ENCODE peak calls at places on chromosome 15, in five cellular contexts. One of them, this sample, is unnamed.

GRCh38 chr15:68558318-68559305 is 20.2 kb upstream of the CORO2B start:
- DNase-seq in SK-N-SH: no peak
- DNase-seq in IMR-90: no peak
- DNase-seq in A549: no peak
- DNase-seq in K562: no peak
- DNase-seq in this sample: no peak

GRCh38 chr15:65869954-65870871 is 922 bp downstream of the RAB11A start:
- DNase-seq in K562: peak; percentile 18
- DNase-seq in SK-N-SH: peak; percentile 59
- DNase-seq in IMR-90: peak; percentile 31
- DNase-seq in A549: peak; percentile 65
- DNase-seq in this sample: no peak

GRCh38 chr15:80921736-80922135 is 67.9 kb downstream of the MESD start:
- DNase-seq in SK-N-SH: no peak
- DNase-seq in IMR-90: no peak
- DNase-seq in K562: no peak
- DNase-seq in A549: no peak
- DNase-seq in this sample: no peak

GRCh38 chr15:70494529-70494860 is 268.9 kb downstream of the UACA start:
- DNase-seq in IMR-90: no peak
- DNase-seq in A549: no peak
- DNase-seq in SK-N-SH: no peak
- DNase-seq in K562: no peak
- DNase-seq in this sample: no peak

GRCh38 chr15:88604972-88605506 is 16.1 kb upstream of the AEN start:
- DNase-seq in IMR-90: no peak
- DNase-seq in SK-N-SH: peak; percentile 70
- DNase-seq in A549: no peak
- DNase-seq in K562: no peak
- DNase-seq in this sample: no peak

GRCh38 chr15:92082217-92082843 is 228.8 kb downstream of the SLCO3A1 start:
- DNase-seq in A549: peak; percentile 76
- DNase-seq in SK-N-SH: peak; percentile 71
- DNase-seq in K562: peak; percentile 54
- DNase-seq in IMR-90: peak; percentile 73
- DNase-seq in this sample: no peak

GRCh38 chr15:31155136-31155535 is 53.6 kb upstream of the TRPM1 start:
- DNase-seq in A549: no peak
- DNase-seq in SK-N-SH: no peak
- DNase-seq in IMR-90: no peak
- DNase-seq in K562: no peak
- DNase-seq in this sample: no peak

GRCh38 chr15:75138016-75138999 is 63.4 kb upstream of the C15orf39 start:
- DNase-seq in IMR-90: peak; percentile 10
- DNase-seq in A549: peak; percentile 29
- DNase-seq in SK-N-SH: no peak
- DNase-seq in K562: no peak
- DNase-seq in this sample: no peak

GRCh38 chr15:65981837-65982696 is 112.8 kb downstream of the RAB11A start:
- DNase-seq in SK-N-SH: peak; percentile 91
- DNase-seq in A549: no peak
- DNase-seq in K562: peak; percentile 80
- DNase-seq in IMR-90: no peak
- DNase-seq in this sample: no peak

GRCh38 chr15:68640791-68641331 is 62.1 kb downstream of the CORO2B start:
- DNase-seq in A549: no peak
- DNase-seq in K562: no peak
- DNase-seq in SK-N-SH: no peak
- DNase-seq in IMR-90: no peak
- DNase-seq in this sample: no peak

GRCh38 chr15:66047321-66048024 is 178.2 kb downstream of the RAB11A start:
- DNase-seq in A549: no peak
- DNase-seq in SK-N-SH: no peak
- DNase-seq in IMR-90: no peak
- DNase-seq in K562: no peak
- DNase-seq in this sample: no peak

GRCh38 chr15:77470227-77470626 is 49.5 kb downstream of the HMG20A start:
- DNase-seq in SK-N-SH: no peak
- DNase-seq in A549: no peak
- DNase-seq in K562: no peak
- DNase-seq in IMR-90: no peak
- DNase-seq in this sample: no peak

GRCh38 chr15:68637755-68638405 is 59.1 kb downstream of the CORO2B start:
- DNase-seq in SK-N-SH: no peak
- DNase-seq in IMR-90: peak; percentile 48
- DNase-seq in K562: no peak
- DNase-seq in A549: no peak
- DNase-seq in this sample: no peak

GRCh38 chr15:40746916-40747418 is 8.1 kb downstream of the RMDN3 start:
- DNase-seq in SK-N-SH: peak; percentile 31
- DNase-seq in IMR-90: peak; percentile 40
- DNase-seq in K562: no peak
- DNase-seq in A549: no peak
- DNase-seq in this sample: no peak

GRCh38 chr15:100721758-100722550 is 119.6 kb downstream of the ASB7 start:
- DNase-seq in IMR-90: peak; percentile 100
- DNase-seq in K562: no peak
- DNase-seq in A549: peak; percentile 98
- DNase-seq in SK-N-SH: no peak
- DNase-seq in this sample: no peak

GRCh38 chr15:74817370-74817737 is 4.7 kb downstream of the LMAN1L start:
- DNase-seq in K562: no peak
- DNase-seq in A549: no peak
- DNase-seq in SK-N-SH: peak; percentile 69
- DNase-seq in IMR-90: peak; percentile 16
- DNase-seq in this sample: no peak

GRCh38 chr15:74802290-74802689 is 10.3 kb upstream of the LMAN1L start:
- DNase-seq in IMR-90: no peak
- DNase-seq in SK-N-SH: no peak
- DNase-seq in K562: no peak
- DNase-seq in A549: no peak
- DNase-seq in this sample: no peak

GRCh38 chr15:89371145-89372044 is 36.8 kb upstream of the POLG start:
- DNase-seq in SK-N-SH: no peak
- DNase-seq in K562: peak; percentile 28
- DNase-seq in A549: no peak
- DNase-seq in IMR-90: no peak
- DNase-seq in this sample: no peak

GRCh38 chr15:78070049-78070698 is 7.3 kb downstream of the TBC1D2B start:
- DNase-seq in K562: no peak
- DNase-seq in IMR-90: no peak
- DNase-seq in SK-N-SH: no peak
- DNase-seq in A549: no peak
- DNase-seq in this sample: no peak

GRCh38 chr15:26864664-26865191 is 2.1 kb upstream of the GABRA5 start:
- DNase-seq in K562: peak; percentile 20
- DNase-seq in SK-N-SH: peak; percentile 77
- DNase-seq in A549: peak; percentile 85
- DNase-seq in IMR-90: peak; percentile 36
- DNase-seq in this sample: no peak

GRCh38 chr15:100703671-100704070 is 101.3 kb downstream of the ASB7 start:
- DNase-seq in IMR-90: no peak
- DNase-seq in A549: no peak
- DNase-seq in K562: no peak
- DNase-seq in SK-N-SH: no peak
- DNase-seq in this sample: peak; percentile 2

GRCh38 chr15:89203705-89204273 is 17.6 kb downstream of the RLBP1 start:
- DNase-seq in A549: no peak
- DNase-seq in IMR-90: no peak
- DNase-seq in K562: no peak
- DNase-seq in SK-N-SH: no peak
- DNase-seq in this sample: no peak

GRCh38 chr15:53882311-53882710 is 95.9 kb upstream of the UNC13C start:
- DNase-seq in A549: no peak
- DNase-seq in SK-N-SH: no peak
- DNase-seq in IMR-90: no peak
- DNase-seq in K562: no peak
- DNase-seq in this sample: no peak

DNA sequence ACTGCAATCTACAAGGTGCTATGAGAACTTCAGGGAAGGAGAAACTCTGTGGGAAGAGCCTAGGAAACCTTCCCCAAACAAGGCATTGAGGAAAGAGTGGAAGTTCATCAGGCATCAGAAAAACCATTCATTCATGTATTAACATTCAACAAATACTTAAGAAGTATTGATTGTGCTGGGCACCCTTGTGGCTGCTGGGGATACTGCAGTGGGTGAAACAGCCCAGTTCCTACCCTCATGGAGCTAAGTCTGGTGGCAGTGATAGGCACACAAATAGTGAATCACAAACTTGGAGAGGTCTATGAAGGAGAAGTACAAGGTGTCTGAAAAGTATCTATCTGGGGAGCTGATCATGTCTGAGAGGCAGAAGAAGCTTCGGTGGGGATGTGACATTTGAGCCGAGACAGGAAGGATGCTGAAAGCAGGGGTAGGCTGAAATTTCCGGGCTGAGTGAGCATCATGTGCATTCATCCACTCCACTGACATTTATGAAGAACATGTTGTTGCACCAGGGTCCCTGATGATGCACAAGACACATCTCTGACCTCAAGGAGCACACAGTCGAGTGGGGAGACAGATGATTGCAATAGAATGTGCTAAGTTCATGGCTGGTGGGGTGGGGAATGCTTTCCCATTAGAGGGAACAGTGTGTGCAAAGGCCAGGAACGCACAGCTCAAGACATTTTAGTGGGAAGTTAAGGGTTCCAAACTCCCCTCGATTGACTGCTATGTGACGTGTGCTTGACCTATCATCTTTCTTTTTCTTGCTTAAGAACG is 309.0 kb upstream of the ICE2 start:
- DNase-seq in K562: peak; percentile 8
- DNase-seq in A549: peak; percentile 8
- DNase-seq in SK-N-SH: no peak
- DNase-seq in IMR-90: no peak
- DNase-seq in this sample: no peak
- TF ChIP-seq RCOR1 in K562: no peak
- TF ChIP-seq RCOR1 in A549: no peak
- TF ChIP-seq RCOR1 in SK-N-SH: no peak
- TF ChIP-seq RCOR1 in IMR-90: no peak
- TF ChIP-seq RCOR1 in this sample: no peak

GRCh38 chr15:85381850-85382751 is 1.7 kb downstream of the AKAP13 start:
- DNase-seq in A549: peak; percentile 14
- DNase-seq in IMR-90: no peak
- DNase-seq in SK-N-SH: no peak
- DNase-seq in K562: no peak
- DNase-seq in this sample: peak; percentile 48
- TF ChIP-seq RCOR1 in A549: no peak
- TF ChIP-seq RCOR1 in IMR-90: no peak
- TF ChIP-seq RCOR1 in SK-N-SH: no peak
- TF ChIP-seq RCOR1 in K562: no peak
- TF ChIP-seq RCOR1 in this sample: no peak

GRCh38 chr15:41939986-41940385 is 32.4 kb downstream of the EHD4 start:
- DNase-seq in K562: no peak
- DNase-seq in SK-N-SH: no peak
- DNase-seq in IMR-90: no peak
- DNase-seq in A549: no peak
- DNase-seq in this sample: no peak

GRCh38 chr15:41937568-41937923 is 34.8 kb downstream of the EHD4 start:
- DNase-seq in SK-N-SH: no peak
- DNase-seq in IMR-90: no peak
- DNase-seq in A549: no peak
- DNase-seq in K562: no peak
- DNase-seq in this sample: no peak

GRCh38 chr15:41941644-41942415 is 30.5 kb downstream of the EHD4 start:
- DNase-seq in SK-N-SH: no peak
- DNase-seq in IMR-90: no peak
- DNase-seq in K562: no peak
- DNase-seq in A549: no peak
- DNase-seq in this sample: no peak

GRCh38 chr15:41942886-41943285 is 29.5 kb downstream of the EHD4 start:
- DNase-seq in IMR-90: no peak
- DNase-seq in SK-N-SH: no peak
- DNase-seq in K562: no peak
- DNase-seq in A549: no peak
- DNase-seq in this sample: no peak

DNA sequence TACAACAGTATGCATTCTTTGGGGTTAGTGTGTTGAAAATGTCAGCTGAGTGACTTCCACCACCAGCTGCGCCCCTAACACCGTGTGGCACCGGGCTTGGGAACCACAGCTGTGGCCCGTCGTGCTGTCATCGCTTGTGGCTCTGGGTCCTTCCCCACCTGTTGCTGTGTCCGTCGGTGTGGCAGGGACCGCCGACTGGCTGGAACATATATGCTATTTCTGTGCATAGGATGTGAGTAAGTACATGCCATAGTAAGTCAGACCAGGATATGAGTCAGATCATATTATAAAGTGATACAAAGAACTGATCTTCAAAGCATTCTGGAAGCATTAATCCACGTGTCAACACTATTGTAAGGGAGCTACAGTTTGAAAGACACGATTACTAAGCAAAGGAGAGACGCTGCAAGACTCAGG is 31.9 kb downstream of the EHD4 start:
- DNase-seq in IMR-90: peak; percentile 87
- DNase-seq in SK-N-SH: no peak
- DNase-seq in K562: no peak
- DNase-seq in A549: peak; percentile 38
- DNase-seq in this sample: no peak
- TF ChIP-seq RCOR1 in IMR-90: no peak
- TF ChIP-seq RCOR1 in SK-N-SH: no peak
- TF ChIP-seq RCOR1 in K562: no peak
- TF ChIP-seq RCOR1 in A549: no peak
- TF ChIP-seq RCOR1 in this sample: no peak

GRCh38 chr15:98745650-98746374 is 97.5 kb downstream of the IGF1R start:
- DNase-seq in K562: no peak
- DNase-seq in IMR-90: peak; percentile 57
- DNase-seq in SK-N-SH: no peak
- DNase-seq in A549: no peak
- DNase-seq in this sample: no peak
- TF ChIP-seq RCOR1 in K562: no peak
- TF ChIP-seq RCOR1 in IMR-90: no peak
- TF ChIP-seq RCOR1 in SK-N-SH: no peak
- TF ChIP-seq RCOR1 in A549: no peak
- TF ChIP-seq RCOR1 in this sample: no peak